ENCODE peak calls at places on chromosome 10, in four cellular contexts. W, G, S and N are unnamed samples.

GRCh38 chr10:69449841-69450240 is 1.4 kb upstream of the TSPAN15 start:
- DNase-seq in S (no peak), W (peak), G (peak), N (peak)

GRCh38 chr10:110356628-110357245 is 52.0 kb upstream of the SMNDC1 start:
- DNase-seq in S (no peak), G (no peak), W (no peak), N (no peak)

GRCh38 chr10:125868372-125868975 is 12.6 kb downstream of the DHX32 start:
- DNase-seq in S (no peak), W (no peak), G (no peak), N (no peak)

GRCh38 chr10:118669020-118669766 is 73.7 kb upstream of the PRLHR start:
- DNase-seq in S (no peak), W (no peak), G (peak), N (peak)

GRCh38 chr10:110118891-110119621 is 88.3 kb upstream of the MXI1 start:
- DNase-seq in S (no peak), G (no peak), W (no peak), N (no peak)

GRCh38 chr10:110506448-110506847 is 8.7 kb downstream of the DUSP5 start:
- DNase-seq in G (no peak), S (no peak), W (no peak), N (no peak)

GRCh38 chr10:50293508-50294320 is 42.4 kb upstream of the ASAH2 start:
- DNase-seq in S (no peak), G (no peak), W (no peak), N (no peak)

GRCh38 chr10:124547651-124548168 is 86.1 kb downstream of the LHPP start:
- DNase-seq in G (no peak), S (no peak), W (no peak), N (no peak)

GRCh38 chr10:80497187-80498038 is 40.3 kb upstream of the SH2D4B start:
- DNase-seq in S (peak), W (no peak), G (peak), N (no peak)

GRCh38 chr10:125084191-125085186 is 75.9 kb downstream of the CTBP2 start:
- DNase-seq in W (no peak), S (peak), G (peak), N (no peak)

GRCh38 chr10:812787-813186 is 118.7 kb downstream of the LARP4B start:
- DNase-seq in W (no peak), G (no peak), S (no peak), N (no peak)

GRCh38 chr10:116669832-116670644 is 49.3 kb downstream of the PNLIPRP2 start:
- DNase-seq in G (no peak), S (no peak), W (no peak), N (no peak)

GRCh38 chr10:74930962-74931361 is 104.6 kb downstream of the KAT6B start:
- DNase-seq in W (no peak), G (no peak), S (no peak), N (no peak)

GRCh38 chr10:119654540-119654939 is 3.4 kb downstream of the BAG3 start:
- DNase-seq in G (peak), W (no peak), S (peak), N (no peak)

GRCh38 chr10:130179640-130180039 is 43.4 kb downstream of the GLRX3 start:
- DNase-seq in G (no peak), W (no peak), S (no peak), N (peak)

GRCh38 chr10:110553905-110554304 is 13.6 kb upstream of the SMC3 start:
- DNase-seq in S (no peak), W (no peak), G (no peak), N (no peak)

GRCh38 chr10:62715383-62715782 is 89.1 kb upstream of the ADO start:
- DNase-seq in G (no peak), S (no peak), W (no peak), N (no peak)

GRCh38 chr10:51907342-51907741 is 207.9 kb upstream of the CSTF2T start:
- DNase-seq in W (no peak), S (no peak), G (no peak), N (no peak)

GRCh38 chr10:61187601-61188000 is 243.6 kb upstream of the RHOBTB1 start:
- DNase-seq in G (no peak), S (no peak), W (no peak), N (no peak)

GRCh38 chr10:88417337-88417736 is 165.8 kb downstream of the RNLS start:
- DNase-seq in G (no peak), W (no peak), S (no peak), N (no peak)

GRCh38 chr10:56370217-56371113 is 9.4 kb upstream of the ZWINT start:
- DNase-seq in S (no peak), G (no peak), W (no peak), N (no peak)

GRCh38 chr10:6247041-6247712 is 44.4 kb downstream of the PFKFB3 start:
- DNase-seq in S (no peak), W (no peak), G (no peak), N (peak)

GRCh38 chr10:127983701-127984100 is 76.8 kb downstream of the PTPRE start:
- DNase-seq in W (no peak), S (no peak), G (no peak), N (peak)

GRCh38 chr10:114649217-114649906 is 8.7 kb downstream of the ABLIM1 start:
- DNase-seq in S (no peak), G (no peak), W (no peak), N (no peak)

GRCh38 chr10:58282615-58283014 is 13.7 kb downstream of the CISD1 start:
- DNase-seq in S (no peak), G (no peak), W (no peak), N (no peak)

GRCh38 chr10:63628526-63629362 is 107.5 kb downstream of the REEP3 start:
- DNase-seq in S (peak), W (peak), G (peak), N (peak)

GRCh38 chr10:26627320-26627719 is 70.2 kb upstream of the PDSS1 start:
- DNase-seq in G (no peak), S (no peak), W (no peak), N (no peak)

GRCh38 chr10:110061687-110062086 is 53.9 kb downstream of the ADD3 start:
- DNase-seq in G (no peak), S (no peak), W (no peak), N (no peak)

GRCh38 chr10:132417957-132418441 is 21.0 kb downstream of the PWWP2B start:
- DNase-seq in W (no peak), S (no peak), G (no peak), N (no peak)

GRCh38 chr10:70576803-70577517 is 25.6 kb downstream of the PRF1 start:
- DNase-seq in S (no peak), W (no peak), G (no peak), N (no peak)

GRCh38 chr10:118840071-118840775 is 85.5 kb upstream of the CACUL1 start:
- DNase-seq in S (no peak), W (no peak), G (no peak), N (no peak)

GRCh38 chr10:117226813-117227451 is 14.0 kb upstream of the SLC18A2 start:
- DNase-seq in W (no peak), G (no peak), S (no peak), N (no peak)

GRCh38 chr10:98400482-98400881 is 14.5 kb downstream of the PYROXD2 start:
- DNase-seq in W (no peak), G (no peak), S (no peak), N (no peak)

GRCh38 chr10:86334515-86335085 is 32.0 kb downstream of the GRID1 start:
- DNase-seq in S (no peak), G (no peak), W (no peak), N (no peak)

GRCh38 chr10:97607076-97607635 is 17.6 kb downstream of the C10orf62 start:
- DNase-seq in G (no peak), S (no peak), W (peak), N (no peak)

GRCh38 chr10:102245932-102246251 is 560 bp downstream of the GBF1 start:
- DNase-seq in G (no peak), W (no peak), S (no peak), N (no peak)
- H3K27ac ChIP-seq in G (peak), W (peak), S (peak), N (peak)

DNA sequence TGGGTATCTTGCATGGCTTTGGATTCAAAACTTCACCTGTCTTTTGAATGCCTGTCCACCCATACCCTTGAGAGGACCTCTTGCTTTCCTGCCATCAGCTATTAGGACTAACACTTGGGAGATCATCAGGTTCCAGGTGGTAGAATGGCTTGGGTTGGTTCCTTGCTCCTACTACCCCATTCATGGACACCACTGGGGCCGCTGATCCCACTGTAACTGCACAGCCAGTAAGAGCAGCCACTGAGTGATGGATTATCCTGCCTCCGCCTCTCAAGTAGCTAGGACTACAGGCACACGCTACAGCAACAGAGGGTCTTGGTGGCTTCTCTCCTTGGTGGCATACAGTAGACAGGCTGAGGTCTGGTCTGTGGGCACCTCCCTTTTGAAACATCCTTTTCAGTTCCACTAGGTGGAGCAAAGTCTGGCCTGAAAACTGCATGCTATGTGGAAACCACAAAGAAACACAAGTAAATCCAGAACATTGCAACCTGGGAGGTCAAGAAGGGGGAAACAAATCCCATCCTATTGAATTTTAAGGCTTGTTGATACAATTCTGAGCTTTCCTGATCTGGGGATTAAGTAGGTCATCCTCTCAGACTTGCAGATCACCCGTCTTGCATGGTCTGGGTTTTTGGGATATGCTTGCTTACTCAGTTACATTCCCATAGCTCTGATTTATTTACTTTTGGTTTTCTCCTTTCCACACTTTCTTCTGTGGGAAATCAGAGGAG is 9.4 kb downstream of the WBP1L start:
- DNase-seq in S (no peak), W (no peak), G (peak), N (no peak)
- H3K27ac ChIP-seq in S (peak), W (peak), G (peak), N (no peak)

GRCh38 chr10:59621771-59622170 is 87.9 kb downstream of the SLC16A9 start:
- DNase-seq in G (no peak), S (no peak), W (no peak), N (no peak)

GRCh38 chr10:59624951-59625350 is 84.7 kb downstream of the SLC16A9 start:
- DNase-seq in G (no peak), S (no peak), W (no peak), N (no peak)

GRCh38 chr10:59623823-59624535 is 85.7 kb downstream of the SLC16A9 start:
- DNase-seq in W (no peak), G (no peak), S (no peak), N (no peak)

GRCh38 chr10:59623100-59623822 is 86.4 kb downstream of the SLC16A9 start:
- DNase-seq in S (no peak), W (no peak), G (no peak), N (no peak)

DNA sequence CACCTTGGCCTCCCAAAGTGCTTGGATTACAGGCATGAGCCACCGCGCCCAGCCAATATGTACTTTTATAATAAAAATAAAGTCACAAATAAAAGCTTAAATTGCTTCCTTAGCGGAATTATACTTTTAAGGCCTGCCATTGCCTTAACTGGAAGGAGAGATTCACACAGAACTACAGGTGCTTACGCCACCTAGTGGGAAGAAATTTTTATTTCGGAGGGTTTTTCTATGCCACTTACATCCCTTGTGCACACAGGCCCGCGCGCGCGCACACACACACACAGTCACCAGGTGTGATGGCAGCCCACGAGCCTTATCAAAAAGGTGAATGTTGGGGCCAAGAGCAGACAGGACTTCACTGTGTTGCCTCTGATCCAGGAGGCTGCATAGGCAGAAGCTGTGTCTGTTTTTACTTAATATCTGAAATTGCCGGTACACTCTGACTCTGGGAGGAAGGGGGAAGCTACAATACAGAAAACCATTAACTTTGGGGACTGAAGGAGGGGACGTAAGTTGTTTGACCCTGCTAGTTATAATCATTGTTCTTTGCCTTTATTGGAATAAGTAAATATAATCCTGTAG is 87.2 kb downstream of the SLC16A9 start:
- DNase-seq in W (no peak), S (no peak), G (peak), N (peak)
- H3K27ac ChIP-seq in W (no peak), S (no peak), G (no peak), N (no peak)

GRCh38 chr10:34780818-34781380 is 34.2 kb downstream of the PARD3 start:
- DNase-seq in S (peak), G (no peak), W (no peak), N (no peak)
- H3K27ac ChIP-seq in S (peak), G (peak), W (no peak), N (no peak)